ENCODE peak calls at places on chromosomes 3 and 15, in six cellular contexts. N is GM12891, Z is lower leg skin, G is IMR-90, E is adrenal gland, P is A549. L is an unnamed sample.
A peak's percentile ranks its signal among the peaks of the same experiment; 100 is the strongest.

GRCh38 chr3:144390786-144391185 is 419.2 kb downstream of the DIPK2A start:
- DNase-seq in E (no peak), G (no peak), N (no peak), P (no peak), Z (no peak), L (no peak)

GRCh38 chr3:12445523-12446240 is 38.6 kb upstream of the TSEN2 start:
- DNase-seq in E (no peak), Z (no peak), N (no peak), G (no peak), P (no peak), L (no peak)

GRCh38 chr15:73930371-73930770 is 4.1 kb downstream of the LOXL1 start:
- DNase-seq in N (no peak), Z (no peak), E (no peak), P (no peak), G (peak; percentile 93), L (no peak)

GRCh38 chr3:23004971-23005370 is 198.2 kb upstream of the UBE2E2 start:
- DNase-seq in N (no peak), P (peak; percentile 15), E (no peak), Z (no peak), G (peak; percentile 89), L (peak; percentile 14)

GRCh38 chr3:124699033-124699432 is 31.2 kb upstream of the UMPS start:
- DNase-seq in N (no peak), E (no peak), Z (no peak), G (no peak), P (no peak), L (no peak)

GRCh38 chr3:8239718-8240698 is 261.6 kb upstream of the LMCD1 start:
- DNase-seq in G (peak; percentile 59), P (peak; percentile 35), N (peak; percentile 12), E (no peak), Z (no peak), L (peak; percentile 5)

GRCh38 chr3:132210476-132211346 is 106.5 kb upstream of the ACP3 start:
- DNase-seq in N (no peak), P (peak; percentile 19), E (no peak), Z (no peak), G (no peak), L (no peak)

GRCh38 chr15:72968531-72968922 is 83.7 kb upstream of the NEO1 start:
- DNase-seq in G (no peak), E (no peak), P (no peak), Z (no peak), N (no peak), L (no peak)

GRCh38 chr3:58052373-58053273 is 44.4 kb downstream of the FLNB start:
- DNase-seq in N (no peak), E (peak; percentile 93), G (peak; percentile 99), Z (peak; percentile 79), P (peak; percentile 65), L (no peak)

GRCh38 chr15:68412218-68412617 is 19.7 kb downstream of the ITGA11 start:
- DNase-seq in G (no peak), P (no peak), E (no peak), Z (no peak), N (no peak), L (no peak)

GRCh38 chr3:171691485-171691884 is 118.8 kb downstream of the PLD1 start:
- DNase-seq in N (no peak), P (no peak), Z (no peak), E (no peak), G (no peak), L (no peak)

GRCh38 chr3:189316296-189317019 is 144.7 kb downstream of the TPRG1 start:
- DNase-seq in N (no peak), Z (no peak), G (no peak), P (no peak), E (no peak), L (no peak)

GRCh38 chr3:39467394-39468107 is at the start of gene MOBP:
- DNase-seq in Z (no peak), N (no peak), P (no peak), E (no peak), G (no peak), L (no peak)

GRCh38 chr3:79367066-79367465 is 400.7 kb downstream of the ROBO1 start:
- DNase-seq in N (no peak), G (peak; percentile 87), Z (no peak), P (no peak), E (no peak), L (peak; percentile 9)

GRCh38 chr3:73602171-73602570 is 22.6 kb downstream of the PDZRN3 start:
- DNase-seq in N (no peak), P (no peak), Z (no peak), E (no peak), G (peak; percentile 94), L (no peak)

GRCh38 chr3:193805448-193805847 is 212.4 kb downstream of the OPA1 start:
- DNase-seq in Z (peak; percentile 71), G (peak; percentile 80), E (peak; percentile 91), N (no peak), P (peak; percentile 80), L (peak; percentile 77)

GRCh38 chr3:150414273-150414672 is 6.2 kb downstream of the TSC22D2 start:
- DNase-seq in G (peak; percentile 58), Z (no peak), E (no peak), N (no peak), P (no peak), L (no peak)

GRCh38 chr3:143081844-143082778 is 37.5 kb upstream of the CHST2 start:
- DNase-seq in P (no peak), Z (no peak), E (no peak), N (peak; percentile 29), G (no peak), L (no peak)

GRCh38 chr3:52851348-52851747 is 16.5 kb upstream of the MUSTN1 start:
- DNase-seq in N (peak; percentile 51), Z (no peak), P (peak; percentile 52), G (peak; percentile 49), E (peak; percentile 57), L (peak; percentile 73)

DNA sequence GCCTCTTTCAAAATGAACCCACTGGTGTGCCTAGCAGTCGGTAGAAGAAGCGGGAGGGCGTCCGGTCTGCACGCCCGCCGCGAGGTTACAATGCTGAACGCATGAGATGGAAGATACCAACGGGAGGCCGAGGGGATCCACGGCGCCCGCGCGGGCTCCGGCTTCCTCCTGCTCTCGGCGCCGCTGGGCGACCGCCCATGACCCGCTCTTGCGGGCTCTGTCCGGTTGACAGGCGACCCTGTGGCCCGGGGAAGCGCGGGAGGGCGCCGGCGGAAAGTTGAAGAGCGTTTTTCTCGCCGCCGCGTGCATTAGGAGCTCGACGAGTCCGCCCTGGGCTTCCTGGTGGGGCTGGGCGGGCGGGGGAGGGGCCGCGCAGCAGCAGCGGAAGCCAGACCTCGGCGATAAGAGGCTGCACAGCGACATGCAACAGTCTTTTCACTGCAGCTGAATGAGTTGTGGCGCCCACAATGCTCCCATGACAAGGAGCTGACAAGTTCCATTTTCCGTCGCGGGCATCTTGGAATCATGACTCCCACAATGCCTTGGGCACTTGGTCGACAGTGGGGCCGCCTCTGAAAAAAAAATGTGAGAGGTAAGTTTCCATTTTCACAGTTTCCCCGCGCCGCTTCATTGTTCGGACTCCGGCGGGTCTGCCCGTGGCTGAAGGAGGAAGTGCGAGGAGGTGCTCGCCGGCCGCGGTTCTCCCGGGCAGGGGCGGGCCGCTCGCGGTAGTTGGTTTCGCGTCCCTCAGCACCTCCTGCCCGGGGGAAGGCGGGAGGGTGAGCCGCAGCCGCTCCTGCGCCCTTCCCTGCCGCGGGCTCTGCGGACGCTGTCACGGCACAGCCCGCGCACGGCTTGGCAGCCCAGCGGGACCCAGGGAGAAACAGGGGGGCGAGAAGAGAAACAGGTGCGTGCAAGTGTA is at the start of gene MBNL1:
- DNase-seq in Z (peak; percentile 81), P (peak; percentile 36), N (peak; percentile 44), E (peak; percentile 76), G (peak; percentile 70), L (peak; percentile 30)
- TF ChIP-seq POLR2A in Z (peak; percentile 67), P (peak; percentile 87), N (peak; percentile 92), E (peak; percentile 42), G (peak; percentile 84), L (peak; percentile 89)

GRCh38 chr3:34019158-34019557 is 220.7 kb downstream of the PDCD6IP start:
- DNase-seq in G (no peak), P (no peak), E (no peak), N (no peak), Z (no peak), L (no peak)

GRCh38 chr3:34020221-34020620 is 221.8 kb downstream of the PDCD6IP start:
- DNase-seq in E (no peak), P (no peak), G (no peak), N (no peak), Z (no peak), L (no peak)

GRCh38 chr3:34015204-34016142 is 217.0 kb downstream of the PDCD6IP start:
- DNase-seq in P (no peak), E (no peak), Z (no peak), G (peak; percentile 39), N (no peak), L (no peak)

GRCh38 chr3:34016925-34017592 is 218.6 kb downstream of the PDCD6IP start:
- DNase-seq in Z (no peak), G (no peak), E (no peak), P (no peak), N (no peak), L (no peak)

DNA sequence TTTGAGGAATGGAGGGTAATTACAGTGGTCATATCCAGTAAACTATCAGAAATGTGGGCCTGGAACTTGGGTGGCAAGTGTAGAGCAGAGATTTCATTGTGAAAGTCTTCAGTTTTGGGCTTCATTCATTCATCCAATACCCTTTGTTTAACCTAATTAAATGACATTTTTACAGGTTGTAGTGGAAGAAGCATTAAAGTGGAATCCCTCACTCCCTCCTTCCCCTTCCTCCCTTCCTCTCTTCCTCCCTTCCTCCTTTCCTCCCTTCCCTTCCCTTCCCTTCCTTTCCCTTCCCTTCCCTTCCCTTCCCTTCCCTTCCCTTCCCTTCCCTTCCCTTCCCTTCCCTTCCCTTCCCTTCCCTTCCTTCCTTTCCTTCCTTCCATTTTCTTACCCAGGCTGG is 219.3 kb downstream of the PDCD6IP start:
- DNase-seq in Z (no peak), G (no peak), P (no peak), N (no peak), E (no peak), L (no peak)
- TF ChIP-seq POLR2A in Z (no peak), G (no peak), P (no peak), N (no peak), E (no peak), L (no peak)

GRCh38 chr15:66706225-66706732 is 4.2 kb downstream of the SMAD6 start:
- DNase-seq in P (no peak), Z (no peak), G (peak; percentile 35), E (no peak), N (no peak), L (no peak)
- TF ChIP-seq POLR2A in P (no peak), Z (no peak), G (no peak), E (no peak), N (no peak), L (no peak)

DNA sequence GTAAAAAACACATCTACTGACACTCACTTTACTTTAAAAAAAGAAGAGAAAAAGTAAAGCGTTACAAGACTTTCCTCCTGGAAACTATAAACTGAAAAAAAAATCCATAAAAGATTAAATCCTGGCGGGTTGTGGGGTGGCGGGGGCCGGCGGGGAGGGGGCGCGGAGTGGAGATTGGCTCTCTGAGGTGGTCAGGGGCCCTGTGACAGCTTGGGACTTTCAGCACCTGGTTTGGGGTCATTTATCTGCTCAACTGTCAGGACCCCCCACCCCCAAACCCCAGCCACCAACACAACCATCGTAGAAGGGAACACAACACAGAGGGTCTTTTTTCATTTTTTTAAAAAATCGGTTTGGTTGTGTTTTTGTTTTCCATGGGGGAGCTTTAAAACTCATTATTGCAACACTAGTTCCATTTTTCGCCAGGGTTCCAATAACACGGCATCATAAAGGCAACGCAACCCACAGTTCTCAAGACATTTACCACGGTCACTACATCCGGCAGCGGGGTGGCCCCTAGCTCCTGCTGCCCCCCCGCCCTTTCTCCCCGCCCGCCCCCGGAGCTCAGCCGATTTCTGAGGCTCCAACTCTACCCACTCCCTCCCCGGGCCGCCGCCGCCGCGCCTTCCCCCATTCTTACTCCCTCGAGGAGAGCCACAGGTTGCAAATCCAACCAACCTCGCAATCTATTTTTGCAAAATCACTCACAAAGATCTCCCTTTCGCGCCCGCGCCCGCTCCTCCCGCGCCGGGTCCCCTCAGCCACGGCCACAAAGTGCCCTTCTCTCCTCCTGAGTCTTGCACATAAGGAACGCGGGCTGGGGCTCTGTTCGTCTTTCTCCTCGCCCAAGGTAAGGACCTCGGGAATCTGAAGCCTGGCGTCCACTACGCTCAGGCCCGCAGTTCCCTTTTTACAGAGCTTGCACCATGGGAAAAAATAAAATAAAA is 1.8 kb downstream of the BCL6 start:
- DNase-seq in N (no peak), E (peak; percentile 80), Z (no peak), G (peak; percentile 46), P (peak; percentile 15), L (no peak)
- TF ChIP-seq POLR2A in N (no peak), E (peak; percentile 52), Z (no peak), G (peak; percentile 50), P (no peak), L (no peak)